ENCODE peak calls at places on chromosome 14, in five cellular contexts. N is activated CD4-positive, alpha-beta T cell treated with anti-CD3 and anti-CD28 coated beads for 36 hours; Y is body of pancreas; M is fibroblast of lung; G is GM04503. D is an unnamed sample.

GRCh38 chr14:67533754-67534085 is 630 bp downstream of the PLEKHH1 start:
- DNase-seq in N (no peak), Y (peak), M (no peak), G (no peak), D (no peak)

GRCh38 chr14:52268191-52269061 is 928 bp downstream of the PTGDR start:
- DNase-seq in N (peak), Y (no peak), M (peak), G (no peak), D (peak)

GRCh38 chr14:23047042-23047634 is 5.1 kb downstream of the PSMB11 start:
- DNase-seq in N (no peak), Y (no peak), M (no peak), G (no peak), D (no peak)

GRCh38 chr14:34489324-34489723 is 27.3 kb upstream of the SPTSSA start:
- DNase-seq in N (no peak), Y (no peak), M (no peak), G (no peak), D (no peak)

GRCh38 chr14:35366048-35366428 is 38.5 kb downstream of the NFKBIA start:
- DNase-seq in N (peak), Y (peak), M (peak), G (peak), D (no peak)

GRCh38 chr14:54173782-54174181 is 217.2 kb upstream of the BMP4 start:
- DNase-seq in N (no peak), Y (no peak), M (peak), G (no peak), D (peak)

GRCh38 chr14:91897121-91897701 is 29.9 kb upstream of the TC2N start:
- DNase-seq in N (no peak), Y (peak), M (peak), G (peak), D (peak)

GRCh38 chr14:99322731-99323599 is 51.0 kb upstream of the BCL11B start:
- DNase-seq in N (no peak), Y (no peak), M (no peak), G (no peak), D (no peak)

GRCh38 chr14:104307627-104308401 is 169.4 kb downstream of the KIF26A start:
- DNase-seq in N (no peak), Y (no peak), M (no peak), G (no peak), D (no peak)

GRCh38 chr14:66038214-66038977 is 447.8 kb upstream of the CCDC196 start:
- DNase-seq in N (no peak), Y (peak), M (peak), G (no peak), D (peak)

GRCh38 chr14:68507544-68508081 is 285.3 kb downstream of the ZFP36L1 start:
- DNase-seq in N (no peak), Y (no peak), M (no peak), G (no peak), D (no peak)

GRCh38 chr14:58918066-58918465 is 270.4 kb upstream of the DAAM1 start:
- DNase-seq in N (no peak), Y (no peak), M (peak), G (no peak), D (no peak)

GRCh38 chr14:40691066-40691465 is 915.6 kb upstream of the LRFN5 start:
- DNase-seq in N (no peak), Y (no peak), M (no peak), G (no peak), D (no peak)

GRCh38 chr14:42222924-42223471 is 616.3 kb downstream of the LRFN5 start:
- DNase-seq in N (no peak), Y (no peak), M (peak), G (peak), D (peak)

GRCh38 chr14:71396050-71396677 is 488.9 kb downstream of the PCNX1 start:
- DNase-seq in N (no peak), Y (no peak), M (no peak), G (no peak), D (no peak)

GRCh38 chr14:70808402-70809237 is 693 bp downstream of the MAP3K9 start:
- DNase-seq in N (peak), Y (peak), M (peak), G (no peak), D (no peak)

GRCh38 chr14:68762944-68763831 is 29.7 kb downstream of the ZFP36L1 start:
- DNase-seq in N (no peak), Y (peak), M (peak), G (peak), D (peak)

GRCh38 chr14:101731187-101732080 is 30.1 kb upstream of the PPP2R5C start:
- DNase-seq in N (peak), Y (peak), M (peak), G (peak), D (peak)

GRCh38 chr14:102088012-102088792 is 1.4 kb upstream of the HSP90AA1 start:
- DNase-seq in N (peak), Y (peak), M (no peak), G (peak), D (peak)

GRCh38 chr14:89851031-89851430 is 103.5 kb downstream of the EFCAB11 start:
- DNase-seq in N (no peak), Y (no peak), M (no peak), G (no peak), D (no peak)

GRCh38 chr14:99188721-99189120 is 83.3 kb downstream of the BCL11B start:
- DNase-seq in N (peak), Y (no peak), M (no peak), G (no peak), D (no peak)

GRCh38 chr14:59360923-59361794 is 104.0 kb downstream of the GPR135 start:
- DNase-seq in N (no peak), Y (peak), M (peak), G (no peak), D (peak)

GRCh38 chr14:91872517-91873470 is 5.5 kb upstream of the TC2N start:
- DNase-seq in N (peak), Y (peak), M (peak), G (no peak), D (peak)

GRCh38 chr14:88551094-88551870 is 3.5 kb downstream of the PTPN21 start:
- DNase-seq in N (peak), Y (peak), M (peak), G (peak), D (peak)

GRCh38 chr14:31510222-31510621 is 22.4 kb upstream of the GPR33 start:
- DNase-seq in N (no peak), Y (no peak), M (peak), G (no peak), D (peak)

GRCh38 chr14:29853272-29853671 is 74.4 kb downstream of the PRKD1 start:
- DNase-seq in N (no peak), Y (no peak), M (peak), G (no peak), D (no peak)

GRCh38 chr14:30015471-30015870 is 87.8 kb upstream of the PRKD1 start:
- DNase-seq in N (no peak), Y (no peak), M (peak), G (no peak), D (peak)

GRCh38 chr14:56118611-56119181 is 485 bp downstream of the PELI2 start:
- DNase-seq in N (peak), Y (no peak), M (no peak), G (no peak), D (no peak)

GRCh38 chr14:93686313-93686712 is 102.0 kb downstream of the PRIMA1 start:
- DNase-seq in N (no peak), Y (no peak), M (no peak), G (no peak), D (no peak)

GRCh38 chr14:77206877-77207389 is 25.3 kb downstream of the TMEM63C start:
- DNase-seq in N (no peak), Y (no peak), M (no peak), G (no peak), D (no peak)

GRCh38 chr14:20836668-20837338 is 34.2 kb upstream of the RNASE1 start:
- DNase-seq in N (no peak), Y (peak), M (peak), G (no peak), D (peak)

GRCh38 chr14:23351681-23352505 is 794 bp downstream of the SLC22A17 start:
- DNase-seq in N (peak), Y (no peak), M (peak), G (no peak), D (peak)

GRCh38 chr14:77099425-77100167 is 1.5 kb downstream of the CIPC start:
- DNase-seq in N (no peak), Y (peak), M (peak), G (no peak), D (peak)

GRCh38 chr14:99525699-99526080 is 44.5 kb downstream of the CCNK start:
- DNase-seq in N (no peak), Y (no peak), M (no peak), G (no peak), D (no peak)

GRCh38 chr14:42174357-42174756 is 567.7 kb downstream of the LRFN5 start:
- DNase-seq in N (no peak), Y (no peak), M (no peak), G (no peak), D (no peak)

GRCh38 chr14:94617366-94617941 is 5.3 kb downstream of the SERPINA3 start:
- DNase-seq in N (no peak), Y (no peak), M (no peak), G (no peak), D (no peak)

GRCh38 chr14:100904307-100905019 is 941 bp upstream of the RTL1 start:
- DNase-seq in N (no peak), Y (no peak), M (peak), G (no peak), D (no peak)

GRCh38 chr14:37114039-37114438 is 58.4 kb downstream of the SLC25A21 start:
- DNase-seq in N (no peak), Y (no peak), M (peak), G (no peak), D (peak)